ENCODE peak calls at places on chromosomes 7 and 10, in nine cellular contexts. F is naive thymus-derived CD8-positive, alpha-beta T cell; Q is NCI-H2081; V is NCI-H510A; A is hippocampal formation; H is activated CD4-positive, alpha-beta T cell treated with anti-CD3 and anti-CD28 coated beads, Interleukin-2, amount 50 U/mL, for 24 hours; M is foreskin fibroblast; Y is epithelial cell of proximal tubule; J is HCT116. P is an unnamed sample.

GRCh38 chr7:98133181-98133580 is 26.5 kb downstream of the LMTK2 start:
- DNase-seq in F (peak; percentile 5), A (no peak), H (no peak), J (no peak), Q (no peak), Y (no peak), M (no peak), V (no peak), P (no peak)

GRCh38 chr7:151632750-151633515 is 113.2 kb upstream of the RHEB start:
- DNase-seq in A (peak; percentile 20), F (peak; percentile 45), Y (no peak), V (no peak), H (peak; percentile 23), J (no peak), M (peak; percentile 19), Q (no peak), P (no peak)

GRCh38 chr10:11181996-11182395 is 164.3 kb downstream of the CELF2 start:
- DNase-seq in M (no peak), Y (no peak), A (no peak), Q (no peak), H (no peak), J (no peak), F (no peak), V (no peak), P (no peak)

GRCh38 chr7:79282882-79283602 is 170.4 kb downstream of the MAGI2 start:
- DNase-seq in Y (no peak), Q (no peak), A (no peak), V (no peak), J (no peak), H (no peak), M (peak; percentile 82), F (no peak), P (no peak)

GRCh38 chr7:123191132-123191531 is 8.6 kb downstream of the SLC13A1 start:
- DNase-seq in H (no peak), Y (peak; percentile 23), J (no peak), Q (no peak), M (no peak), A (no peak), V (no peak), F (no peak), P (no peak)

GRCh38 chr10:100510533-100511308 is 8.9 kb downstream of the SEC31B start:
- DNase-seq in H (no peak), M (no peak), Y (no peak), J (no peak), Q (no peak), V (no peak), F (peak; percentile 44), A (no peak), P (no peak)

GRCh38 chr7:13034693-13035092 is 347.3 kb downstream of the ARL4A start:
- DNase-seq in Y (no peak), F (no peak), H (no peak), Q (no peak), J (no peak), V (no peak), M (no peak), A (no peak), P (no peak)

GRCh38 chr10:3222068-3222467 is 49.5 kb upstream of the PITRM1 start:
- DNase-seq in A (no peak), F (no peak), M (no peak), Q (no peak), Y (no peak), H (no peak), J (no peak), V (no peak), P (peak; percentile 74)

GRCh38 chr7:155380986-155381851 is 76.7 kb upstream of the EN2 start:
- DNase-seq in F (no peak), Q (no peak), A (no peak), J (no peak), M (no peak), Y (no peak), V (no peak), H (no peak), P (no peak)

GRCh38 chr10:115829501-115830215 is 443.3 kb downstream of the GFRA1 start:
- DNase-seq in V (no peak), H (no peak), M (peak; percentile 24), F (no peak), A (no peak), Q (no peak), Y (no peak), J (no peak), P (peak; percentile 60)

GRCh38 chr7:117126631-117127030 is 173.3 kb downstream of the ST7 start:
- DNase-seq in M (no peak), J (no peak), H (no peak), A (no peak), Q (no peak), Y (no peak), F (no peak), V (no peak), P (no peak)

GRCh38 chr7:3073763-3074460 is 30.2 kb upstream of the CARD11 start:
- DNase-seq in V (no peak), F (no peak), M (no peak), A (no peak), Q (no peak), J (no peak), Y (no peak), H (no peak), P (no peak)

GRCh38 chr10:86263209-86263608 is 103.4 kb downstream of the GRID1 start:
- DNase-seq in Q (no peak), M (no peak), V (no peak), Y (no peak), H (no peak), J (no peak), F (no peak), A (no peak), P (no peak)

GRCh38 chr10:70650104-70650503 is 22.2 kb upstream of the ADAMTS14 start:
- DNase-seq in J (no peak), M (no peak), Y (no peak), H (no peak), F (no peak), Q (no peak), V (no peak), A (no peak), P (no peak)

GRCh38 chr7:46908770-46909169 is 673.1 kb downstream of the TNS3 start:
- DNase-seq in M (peak; percentile 65), J (no peak), Y (peak; percentile 66), H (no peak), Q (no peak), A (no peak), F (no peak), V (no peak), P (peak; percentile 37)

GRCh38 chr7:117781707-117782106 is 91.5 kb downstream of the CTTNBP2 start:
- DNase-seq in V (no peak), M (no peak), Q (no peak), A (no peak), H (no peak), F (no peak), Y (no peak), J (no peak), P (no peak)

GRCh38 chr10:48364659-48365405 is 58.4 kb downstream of the MAPK8 start:
- DNase-seq in H (no peak), M (peak; percentile 29), V (peak; percentile 31), Q (no peak), A (no peak), F (no peak), J (no peak), Y (no peak), P (peak; percentile 64)

P was measured in SK-MEL-5.